ENCODE peak calls at places on chromosomes 1 and 21, in ten cellular contexts. K is activated T-cell treated with anti-CD3 and anti-CD28 coated beads, Interleukin-2, amount 50 U/mL, for 1 hour; W is GM06990; I is GM04503; D is ovary; A is MV-4-11; B is T-helper 9 cell; F is T-helper 1 cell; G is COR-L47; T is stimulated activated CD8-positive, alpha-beta memory T cell treated with anti-CD3 and anti-CD28 coated beads, Interleukin-15, amount 100 ng/mL, for 24 hours. C is an unnamed sample.

GRCh38 chr21:17554619-17555472 is 42.0 kb downstream of the CXADR start:
- DNase-seq in F (no peak), B (no peak), T (no peak), G (no peak), W (no peak), D (no peak), I (no peak), A (peak; percentile 79), K (no peak), C (no peak)

GRCh38 chr1:14745815-14746214 is 147.3 kb downstream of the KAZN start:
- DNase-seq in A (no peak), G (no peak), D (no peak), I (no peak), W (no peak), B (no peak), T (no peak), K (no peak), F (no peak), C (no peak)

GRCh38 chr1:56382890-56383289 is 196.5 kb downstream of the PLPP3 start:
- DNase-seq in G (no peak), B (no peak), T (no peak), F (no peak), I (no peak), A (no peak), K (no peak), W (no peak), D (no peak), C (no peak)

GRCh38 chr1:29197590-29197924 is 15.9 kb upstream of the SRSF4 start:
- DNase-seq in F (peak; percentile 61), A (peak; percentile 11), T (no peak), D (peak; percentile 19), W (no peak), G (peak; percentile 19), K (peak; percentile 22), B (peak; percentile 7), I (no peak), C (no peak)

GRCh38 chr1:62386351-62387121 is 50.3 kb upstream of the USP1 start:
- DNase-seq in G (no peak), D (no peak), I (no peak), K (no peak), T (no peak), F (no peak), A (no peak), B (no peak), W (no peak), C (no peak)

GRCh38 chr1:233689017-233689747 is 75.3 kb downstream of the KCNK1 start:
- DNase-seq in F (no peak), D (no peak), A (no peak), T (no peak), G (no peak), B (no peak), K (no peak), W (no peak), I (no peak), C (no peak)

GRCh38 chr1:145846191-145846590 is 761 bp downstream of the NUDT17 start:
- DNase-seq in I (no peak), D (no peak), K (peak; percentile 39), G (no peak), W (peak; percentile 55), A (peak; percentile 6), F (peak; percentile 33), T (no peak), B (no peak), C (no peak)

GRCh38 chr21:34360488-34361241 is 3.1 kb upstream of the KCNE2 start:
- DNase-seq in K (no peak), T (no peak), D (no peak), A (no peak), I (no peak), W (no peak), F (no peak), G (no peak), B (no peak), C (peak; percentile 22)

GRCh38 chr1:173190101-173190895 is 16.8 kb downstream of the TNFSF4 start:
- DNase-seq in T (no peak), G (peak; percentile 21), F (no peak), W (no peak), D (peak; percentile 56), B (no peak), K (no peak), A (peak; percentile 53), I (peak; percentile 59), C (peak; percentile 74)

GRCh38 chr1:111366256-111366655 is 61.3 kb downstream of the OVGP1 start:
- DNase-seq in B (no peak), G (no peak), F (no peak), A (no peak), W (no peak), D (no peak), T (no peak), K (no peak), I (no peak), C (no peak)

GRCh38 chr1:22250724-22251123 is 107.8 kb upstream of the WNT4 start:
- DNase-seq in G (no peak), I (no peak), K (no peak), T (no peak), W (no peak), F (no peak), A (no peak), D (no peak), B (no peak), C (no peak)

GRCh38 chr1:84442256-84442655 is 36.8 kb upstream of the RPF1 start:
- DNase-seq in K (no peak), G (peak; percentile 28), A (peak; percentile 100), F (peak; percentile 89), I (peak; percentile 79), W (peak; percentile 68), D (no peak), B (no peak), T (no peak), C (no peak)

GRCh38 chr1:246588322-246588721 is 22.1 kb downstream of the CNST start:
- DNase-seq in A (peak; percentile 38), B (no peak), I (no peak), K (no peak), W (no peak), D (no peak), F (no peak), G (no peak), T (no peak), C (no peak)

GRCh38 chr1:215567491-215568286 is 585 bp downstream of the KCTD3 start:
- DNase-seq in F (peak; percentile 29), I (peak; percentile 19), W (peak; percentile 78), D (peak; percentile 64), B (no peak), T (no peak), G (peak; percentile 38), K (peak; percentile 38), A (peak; percentile 21), C (no peak)

GRCh38 chr21:39046236-39046911 is 136.9 kb downstream of the PSMG1 start:
- DNase-seq in W (no peak), K (no peak), T (no peak), B (no peak), D (no peak), F (no peak), A (no peak), I (no peak), G (no peak), C (no peak)

GRCh38 chr1:4395676-4396075 is 258.7 kb upstream of the AJAP1 start:
- DNase-seq in K (no peak), F (no peak), I (no peak), B (no peak), W (no peak), A (no peak), D (no peak), G (no peak), T (no peak), C (no peak)

GRCh38 chr1:1039145-1039910 is 19.4 kb downstream of the AGRN start:
- DNase-seq in D (no peak), I (no peak), K (no peak), G (no peak), W (no peak), A (peak; percentile 81), T (no peak), B (no peak), F (peak; percentile 57), C (no peak)

GRCh38 chr1:19877821-19878636 is 4.2 kb upstream of the OTUD3 start:
- DNase-seq in I (no peak), T (no peak), A (no peak), D (no peak), F (no peak), K (no peak), W (no peak), G (peak; percentile 15), B (no peak), C (peak; percentile 75)

GRCh38 chr1:218671573-218671972 is 326.4 kb downstream of the TGFB2 start:
- DNase-seq in B (no peak), T (no peak), D (no peak), W (no peak), F (no peak), I (no peak), A (no peak), G (peak; percentile 75), K (no peak), C (no peak)

GRCh38 chr1:235748747-235749146 is 99.2 kb upstream of the GNG4 start:
- DNase-seq in G (no peak), D (no peak), A (no peak), B (no peak), I (no peak), T (no peak), F (no peak), W (no peak), K (no peak), C (no peak)

GRCh38 chr1:38005195-38006007 is at the start of gene FHL3:
- DNase-seq in G (peak; percentile 49), A (no peak), D (peak; percentile 82), F (no peak), K (peak; percentile 56), W (no peak), B (peak; percentile 31), T (no peak), I (no peak), C (peak; percentile 59)

GRCh38 chr21:45509566-45510465 is 32.4 kb downstream of the SLC19A1 start:
- DNase-seq in G (no peak), F (no peak), D (peak; percentile 38), K (no peak), A (no peak), B (no peak), W (no peak), T (no peak), I (no peak), C (no peak)

GRCh38 chr21:28261291-28261690 is 731.4 kb downstream of the LTN1 start:
- DNase-seq in D (no peak), K (no peak), T (no peak), G (no peak), B (no peak), I (no peak), F (no peak), W (no peak), A (no peak), C (no peak)

GRCh38 chr21:19684328-19684727 is 1280.7 kb upstream of the TMPRSS15 start:
- DNase-seq in W (no peak), B (no peak), G (no peak), T (no peak), A (no peak), K (no peak), D (no peak), F (no peak), I (no peak), C (no peak)

GRCh38 chr1:47328992-47329391 is 4.6 kb upstream of the CMPK1 start:
- DNase-seq in W (no peak), I (no peak), G (no peak), F (no peak), A (no peak), T (no peak), D (no peak), K (no peak), B (no peak), C (no peak)

GRCh38 chr21:37087188-37087587 is 14.1 kb downstream of the TTC3 start:
- DNase-seq in B (no peak), W (no peak), K (no peak), T (no peak), I (no peak), A (peak; percentile 48), G (peak; percentile 56), F (no peak), D (no peak), C (no peak)

GRCh38 chr1:1208713-1209433 is 2.5 kb upstream of the TNFRSF18 start:
- DNase-seq in F (peak; percentile 50), G (no peak), K (peak; percentile 61), B (no peak), A (peak; percentile 22), W (peak; percentile 41), I (no peak), D (peak; percentile 26), T (no peak), C (peak; percentile 82)

GRCh38 chr1:240019524-240019923 is 72.2 kb upstream of the FMN2 start:
- DNase-seq in B (no peak), D (no peak), T (no peak), I (no peak), K (no peak), W (no peak), F (no peak), A (no peak), G (no peak), C (no peak)